ENCODE peak calls at places on chromosomes 12 and 14, in eight cellular contexts. E, K, J, I, C, V, P and Y are unnamed samples.

GRCh38 chr14:72590577-72590976 is 303.3 kb downstream of the DPF3 start:
- DNase-seq in C (no peak), J (no peak), K (no peak), V (no peak), E (no peak), I (no peak), P (no peak), Y (no peak)

GRCh38 chr14:21200752-21201461 is 45.0 kb upstream of the OR5AU1 start:
- DNase-seq in K (no peak), J (no peak), I (no peak), P (no peak), V (no peak), C (no peak), E (no peak), Y (no peak)

GRCh38 chr14:74459289-74459946 is 33.4 kb upstream of the SYNDIG1L start:
- DNase-seq in K (peak; percentile 69), C (peak; percentile 54), P (no peak), J (peak; percentile 70), E (peak; percentile 54), V (peak; percentile 23), I (no peak), Y (peak; percentile 2)

GRCh38 chr12:2129076-2129475 is 76.3 kb downstream of the CACNA1C start:
- DNase-seq in P (no peak), I (no peak), J (no peak), C (peak; percentile 76), V (peak; percentile 38), E (no peak), K (peak; percentile 75), Y (no peak)

GRCh38 chr14:106209745-106210144 is 683.4 kb downstream of the TMEM121 start:
- DNase-seq in C (no peak), I (no peak), P (no peak), J (no peak), E (no peak), V (no peak), K (no peak), Y (no peak)

GRCh38 chr12:115762934-115763333 is 514.6 kb downstream of the MED13L start:
- DNase-seq in P (no peak), C (no peak), E (no peak), I (no peak), J (no peak), K (no peak), V (no peak), Y (no peak)

GRCh38 chr12:91327889-91328288 is 145.3 kb upstream of the DCN start:
- DNase-seq in J (no peak), K (peak; percentile 15), E (no peak), V (peak; percentile 30), P (no peak), C (no peak), I (no peak), Y (no peak)

GRCh38 chr12:48021485-48022179 is 17.4 kb upstream of the COL2A1 start:
- DNase-seq in E (no peak), V (no peak), J (no peak), I (no peak), K (no peak), C (no peak), P (peak; percentile 55), Y (no peak)

GRCh38 chr14:70890842-70891442 is 16.3 kb upstream of the PCNX1 start:
- DNase-seq in J (no peak), P (no peak), C (no peak), V (no peak), K (no peak), I (no peak), E (no peak), Y (no peak)

GRCh38 chr14:75662966-75663365 is 1.9 kb downstream of the TTLL5 start:
- DNase-seq in J (no peak), P (no peak), E (no peak), I (no peak), V (no peak), K (no peak), C (no peak), Y (no peak)

GRCh38 chr12:4281173-4281654 is 7.7 kb downstream of the CCND2 start:
- DNase-seq in J (no peak), C (no peak), K (no peak), E (peak; percentile 71), V (no peak), P (no peak), I (no peak), Y (no peak)
- H3K36me3 ChIP-seq in J (no peaks in the 10 kb centered on the region), C (peaks cover 61% of the 10 kb centered on the region), K (no peaks in the 10 kb centered on the region), E (no peaks in the 10 kb centered on the region), V (no peaks in the 10 kb centered on the region), P (peaks cover 73% of the 10 kb centered on the region), I (no peaks in the 10 kb centered on the region), Y (no peaks in the 10 kb centered on the region)

GRCh38 chr14:54815016-54815415 is 87.6 kb downstream of the GCH1 start:
- DNase-seq in I (no peak), J (no peak), E (no peak), V (peak; percentile 53), K (peak; percentile 20), C (no peak), P (no peak), Y (peak; percentile 58)

GRCh38 chr14:54812661-54813060 is 90.0 kb downstream of the GCH1 start:
- DNase-seq in J (no peak), I (no peak), E (no peak), K (no peak), P (no peak), C (no peak), V (no peak), Y (no peak)

GRCh38 chr14:54813081-54813480 is 89.5 kb downstream of the GCH1 start:
- DNase-seq in V (no peak), P (no peak), J (no peak), K (no peak), C (peak; percentile 75), I (no peak), E (no peak), Y (no peak)

GRCh38 chr14:54815531-54815930 is 87.1 kb downstream of the GCH1 start:
- DNase-seq in K (no peak), C (no peak), E (no peak), I (no peak), J (no peak), V (no peak), P (no peak), Y (no peak)

GRCh38 chr14:54814076-54814475 is 88.5 kb downstream of the GCH1 start:
- DNase-seq in I (no peak), C (no peak), J (no peak), K (no peak), E (no peak), V (no peak), P (no peak), Y (no peak)
- TF ChIP-seq CTCF in I (no peak), C (no peak), J (peak; percentile 35), K (no peak), E (no peak), V (peak; percentile 17), P (no peak), Y (peak; percentile 23)

GRCh38 chr12:46071769-46072624 is 81.6 kb upstream of the SCAF11 start:
- DNase-seq in V (peak; percentile 36), J (peak; percentile 72), K (peak; percentile 71), E (peak; percentile 74), C (peak; percentile 66), P (peak; percentile 74), I (peak; percentile 59), Y (peak; percentile 9)

GRCh38 chr12:46067062-46067461 is 76.7 kb upstream of the SCAF11 start:
- DNase-seq in K (no peak), J (no peak), P (no peak), V (no peak), C (no peak), I (no peak), E (no peak), Y (no peak)

GRCh38 chr12:46065412-46066166 is 75.2 kb upstream of the SCAF11 start:
- DNase-seq in K (no peak), J (no peak), E (no peak), I (no peak), C (peak; percentile 27), V (no peak), P (no peak), Y (no peak)

GRCh38 chr12:46073321-46073720 is 82.9 kb upstream of the SCAF11 start:
- DNase-seq in C (no peak), E (no peak), V (no peak), K (peak; percentile 19), I (no peak), P (no peak), J (no peak), Y (no peak)

GRCh38 chr12:46071335-46071734 is 81.0 kb upstream of the SCAF11 start:
- DNase-seq in E (no peak), C (peak; percentile 75), V (no peak), K (no peak), P (no peak), J (no peak), I (no peak), Y (no peak)
- H3K27me3 ChIP-seq in E (no peaks in the 10 kb centered on the region), C (no peaks in the 10 kb centered on the region), V (no peaks in the 10 kb centered on the region), K (peaks cover 3% of the 10 kb centered on the region), P (no peaks in the 10 kb centered on the region), J (no peaks in the 10 kb centered on the region), I (no peaks in the 10 kb centered on the region), Y (no peaks in the 10 kb centered on the region)

GRCh38 chr14:54761835-54762234 is 140.8 kb downstream of the GCH1 start:
- DNase-seq in K (no peak), J (no peak), E (no peak), C (no peak), P (no peak), I (no peak), V (no peak), Y (no peak)

GRCh38 chr14:54759982-54760585 is 142.5 kb downstream of the GCH1 start:
- DNase-seq in P (no peak), C (no peak), V (no peak), J (no peak), E (no peak), K (no peak), I (no peak), Y (no peak)

GRCh38 chr14:54760866-54761265 is 141.8 kb downstream of the GCH1 start:
- DNase-seq in E (no peak), C (no peak), J (no peak), P (no peak), I (no peak), K (no peak), V (no peak), Y (no peak)

GRCh38 chr14:54763761-54764160 is 138.9 kb downstream of the GCH1 start:
- DNase-seq in C (no peak), V (no peak), I (no peak), K (no peak), P (no peak), J (no peak), E (no peak), Y (no peak)

DNA sequence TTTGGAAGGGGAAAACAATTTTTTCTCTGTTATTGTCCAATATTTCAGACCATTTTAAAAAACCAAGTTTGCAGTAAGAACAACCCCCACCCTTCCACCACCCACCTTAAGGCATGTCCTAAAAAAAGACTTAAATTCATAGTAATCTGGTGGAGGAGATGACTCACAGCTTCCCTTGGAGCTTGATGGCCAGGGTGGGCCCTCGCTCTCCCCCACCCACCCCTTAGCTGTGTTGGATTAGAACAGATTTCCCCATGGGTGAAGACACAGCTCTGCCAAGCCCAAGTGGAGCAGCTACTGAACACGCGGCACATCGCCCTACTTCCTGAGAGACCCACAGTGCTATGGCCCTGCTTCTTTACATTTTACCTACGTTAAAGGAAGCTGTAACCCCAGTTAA is 140.3 kb downstream of the GCH1 start:
- DNase-seq in V (peak; percentile 59), E (no peak), C (no peak), K (peak; percentile 49), J (peak; percentile 14), I (no peak), P (no peak), Y (no peak)
- H3K36me3 ChIP-seq in V (peaks cover 22% of the 10 kb centered on the region), E (no peaks in the 10 kb centered on the region), C (peaks cover 8% of the 10 kb centered on the region), K (peaks cover 71% of the 10 kb centered on the region), J (peaks cover 23% of the 10 kb centered on the region), I (no peaks in the 10 kb centered on the region), P (peaks cover 84% of the 10 kb centered on the region), Y (peaks cover 7% of the 10 kb centered on the region)